ENCODE peak calls at places on chromosomes 13 and 19, in seven cellular contexts. O is ascending aorta; Z is body of pancreas; G is effector memory CD4-positive, alpha-beta T cell; E is OCI-LY7; X is heart right ventricle; K is esophagus squamous epithelium. W is an unnamed sample.

GRCh38 chr13:41515491-41516139 is 58.3 kb downstream of the RGCC start:
- DNase-seq in O (no peak), Z (no peak), G (no peak), E (no peak), X (no peak), K (no peak), W (no peak)

GRCh38 chr13:94988654-94989053 is 276.3 kb upstream of the SOX21 start:
- DNase-seq in O (no peak), Z (no peak), G (no peak), E (no peak), X (no peak), K (no peak), W (no peak)

GRCh38 chr19:3055741-3056453 is 6.4 kb downstream of the TLE5 start:
- DNase-seq in O (no peak), Z (peak; percentile 74), G (no peak), E (no peak), X (no peak), K (no peak), W (no peak)

GRCh38 chr19:51798958-51799310 is 4.0 kb downstream of the FPR3 start:
- DNase-seq in O (no peak), Z (no peak), G (no peak), E (no peak), X (no peak), K (no peak), W (peak; percentile 13)

GRCh38 chr19:48925240-48925843 is 8.2 kb upstream of the DHDH start:
- DNase-seq in O (no peak), Z (no peak), G (no peak), E (no peak), X (no peak), K (no peak), W (no peak)

GRCh38 chr13:48782429-48782840 is 128.7 kb downstream of the CYSLTR2 start:
- DNase-seq in O (no peak), Z (no peak), G (no peak), E (no peak), X (no peak), K (no peak), W (no peak)

GRCh38 chr13:39952244-39953233 is 297.1 kb downstream of the COG6 start:
- DNase-seq in O (no peak), Z (no peak), G (no peak), E (peak; percentile 52), X (peak; percentile 48), K (no peak), W (no peak)

GRCh38 chr19:38152461-38153379 is 71.3 kb downstream of the DPF1 start:
- DNase-seq in O (no peak), Z (no peak), G (no peak), E (no peak), X (peak; percentile 16), K (no peak), W (no peak)

GRCh38 chr19:35135389-35135909 is 590 bp upstream of the LGI4 start:
- DNase-seq in O (no peak), Z (peak; percentile 81), G (no peak), E (peak; percentile 79), X (peak; percentile 80), K (no peak), W (no peak)

GRCh38 chr19:51696606-51697005 is 3.5 kb downstream of the SPACA6 start:
- DNase-seq in O (no peak), Z (no peak), G (no peak), E (no peak), X (no peak), K (no peak), W (no peak)

GRCh38 chr19:3401004-3401768 is 34.8 kb downstream of the NFIC start:
- DNase-seq in O (no peak), Z (no peak), G (no peak), E (no peak), X (no peak), K (no peak), W (no peak)

GRCh38 chr13:110380359-110381028 is 73.4 kb downstream of the COL4A2 start:
- DNase-seq in O (no peak), Z (no peak), G (no peak), E (no peak), X (no peak), K (no peak), W (no peak)

GRCh38 chr19:33283578-33283977 is 18.8 kb downstream of the CEBPA start:
- DNase-seq in O (no peak), Z (no peak), G (no peak), E (no peak), X (no peak), K (no peak), W (no peak)

GRCh38 chr19:33284146-33284643 is 18.1 kb downstream of the CEBPA start:
- DNase-seq in O (no peak), Z (no peak), G (no peak), E (no peak), X (no peak), K (no peak), W (no peak)

GRCh38 chr19:33286899-33287298 is 15.4 kb downstream of the CEBPA start:
- DNase-seq in O (no peak), Z (no peak), G (no peak), E (no peak), X (no peak), K (no peak), W (no peak)

GRCh38 chr19:33284756-33285155 is 17.6 kb downstream of the CEBPA start:
- DNase-seq in O (no peak), Z (no peak), G (no peak), E (no peak), X (no peak), K (no peak), W (no peak)

DNA sequence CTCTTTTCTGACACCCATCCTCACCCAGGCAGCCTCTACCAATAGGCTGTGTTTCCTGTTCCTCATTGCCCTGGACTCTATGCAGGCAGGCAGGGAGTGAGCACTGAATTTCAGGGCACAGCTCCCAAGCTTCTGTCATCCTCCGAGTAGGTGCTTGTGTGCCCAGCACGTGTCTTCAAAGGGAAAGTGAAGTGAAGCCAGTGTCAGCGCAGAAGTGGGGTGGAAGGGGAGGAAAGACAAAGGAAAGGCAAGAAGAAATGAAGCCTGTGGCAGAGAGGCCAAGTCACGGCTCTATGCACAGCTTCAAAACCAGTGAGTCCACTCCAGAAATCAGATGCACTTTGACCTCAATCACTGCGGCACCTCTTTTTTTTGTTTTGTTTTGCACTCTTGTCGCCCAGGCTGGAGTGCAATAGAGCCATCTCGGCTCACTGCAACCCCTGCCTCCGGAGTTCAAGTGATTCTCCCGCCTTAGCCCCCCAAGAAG is 16.9 kb downstream of the CEBPA start:
- DNase-seq in O (no peak), Z (no peak), G (no peak), E (no peak), X (no peak), K (no peak), W (no peak)
- H3K27ac ChIP-seq in O (no peak overlapping the region), Z (no peak overlapping the region), G (no peak overlapping the region), E (no peak overlapping the region), X (no peak overlapping the region), K (no peak overlapping the region), W (no peak overlapping the region)

GRCh38 chr19:55320844-55321419 is 4.2 kb downstream of the TMEM150B start:
- DNase-seq in O (no peak), Z (no peak), G (no peak), E (no peak), X (no peak), K (no peak), W (no peak)
- H3K4me1 ChIP-seq in O (no peaks in the 10 kb centered on the region), Z (no peaks in the 10 kb centered on the region), G (no peaks in the 10 kb centered on the region), E (peaks cover 11% of the 10 kb centered on the region), X (no peaks in the 10 kb centered on the region), K (no peaks in the 10 kb centered on the region), W (no peaks in the 10 kb centered on the region)

GRCh38 chr19:40367577-40368434 is 19.3 kb downstream of the PLD3 start:
- DNase-seq in O (no peak), Z (no peak), G (no peak), E (no peak), X (no peak), K (no peak), W (no peak)

GRCh38 chr19:40366697-40367561 is 18.4 kb downstream of the PLD3 start:
- DNase-seq in O (no peak), Z (no peak), G (no peak), E (no peak), X (no peak), K (no peak), W (no peak)

GRCh38 chr19:40363128-40363527 is 14.6 kb downstream of the PLD3 start:
- DNase-seq in O (no peak), Z (no peak), G (no peak), E (no peak), X (no peak), K (no peak), W (no peak)

GRCh38 chr19:40365010-40365409 is 16.5 kb downstream of the PLD3 start:
- DNase-seq in O (no peak), Z (no peak), G (no peak), E (no peak), X (no peak), K (no peak), W (no peak)

DNA sequence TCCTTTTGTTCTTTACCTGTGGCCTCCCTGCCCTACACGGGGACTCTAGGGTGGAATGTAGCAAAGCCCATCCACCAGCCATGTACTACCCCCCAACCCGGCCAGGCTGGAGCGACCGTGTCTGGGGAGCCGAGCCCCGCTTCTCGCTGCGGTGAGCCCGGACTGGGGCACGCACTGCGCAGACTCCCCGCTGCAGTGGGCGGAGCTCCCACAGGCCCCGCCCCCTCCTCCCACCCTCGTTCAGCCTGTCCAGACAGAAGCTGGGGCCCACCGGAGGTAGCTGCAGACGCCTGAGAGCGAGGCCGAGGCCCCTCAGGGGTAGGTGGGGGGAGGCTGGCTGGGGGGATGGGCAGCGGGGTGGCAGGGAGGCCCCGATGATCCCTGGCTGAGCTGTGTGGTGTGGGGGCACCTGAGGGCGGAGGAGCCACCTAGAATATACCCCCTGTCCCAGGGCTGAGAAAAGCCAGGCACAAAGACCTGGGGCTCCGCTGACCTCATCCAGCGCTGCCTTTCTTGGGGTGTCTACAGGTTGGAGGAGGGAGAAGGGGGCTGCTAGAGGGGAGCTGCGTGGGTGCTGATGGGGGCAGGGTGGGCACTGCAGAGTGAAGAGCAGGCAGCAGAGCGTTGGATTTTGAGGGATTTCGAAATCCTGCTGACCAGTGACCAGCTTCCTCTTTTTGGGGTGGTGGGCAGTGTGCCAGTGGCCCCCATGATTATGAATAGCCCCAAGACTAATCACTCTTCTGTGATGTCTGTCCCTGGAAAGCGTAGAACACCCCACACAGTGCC is 17.3 kb downstream of the PLD3 start:
- DNase-seq in O (peak; percentile 30), Z (peak; percentile 33), G (no peak), E (peak; percentile 79), X (peak; percentile 51), K (no peak), W (no peak)
- H3K4me3 ChIP-seq in O (peak overlapping the region; percentile 54), Z (no peak overlapping the region), G (peak overlapping the region; percentile 21), E (peak overlapping the region; percentile 57), X (peak overlapping the region; percentile 42), K (peak overlapping the region; percentile 40), W (peak overlapping the region; percentile 68)

DNA sequence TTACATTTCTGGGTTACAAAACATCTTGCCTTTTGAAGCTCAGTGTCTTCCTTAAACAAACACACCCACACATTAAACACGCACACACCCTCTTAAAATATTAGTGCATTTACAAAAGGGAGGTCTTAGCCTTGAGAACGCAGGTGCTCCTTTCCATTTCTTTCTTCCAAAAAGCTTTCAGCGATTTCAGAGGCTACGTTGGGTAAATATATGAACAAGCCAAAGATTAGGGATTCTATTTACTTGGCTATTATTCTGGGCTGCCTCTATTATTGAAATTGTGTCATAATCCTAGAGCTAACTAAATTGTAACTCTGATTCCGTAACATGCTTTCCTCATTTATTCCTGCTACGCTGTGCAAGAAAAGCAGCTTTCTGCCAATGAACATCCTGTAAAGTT is 145.5 kb downstream of the MIPEP start:
- DNase-seq in O (no peak), Z (no peak), G (no peak), E (no peak), X (no peak), K (no peak), W (no peak)
- H3K27ac ChIP-seq in O (no peak overlapping the region), Z (peak overlapping the region; percentile 14), G (no peak overlapping the region), E (no peak overlapping the region), X (no peak overlapping the region), K (peak overlapping the region; percentile 57), W (no peak overlapping the region)

W was measured in thoracic aorta.